ENCODE peak calls at places on chromosomes 11 and 22, in five cellular contexts. D is tibial nerve, V is K562, S is GM23338, R is right lobe of liver. C is an unnamed sample.
A peak's percentile ranks its signal among the peaks of the same experiment; 100 is the strongest.

GRCh38 chr11:123173856-123174186 is 21.2 kb downstream of the CLMP start:
- DNase-seq in V (no peak), R (no peak), S (no peak), D (no peak), C (no peak)

GRCh38 chr11:16880184-16880583 is 134.0 kb downstream of the PLEKHA7 start:
- DNase-seq in D (no peak), R (no peak), V (no peak), S (no peak), C (no peak)

GRCh38 chr11:72940417-72940816 is 126.2 kb downstream of the ATG16L2 start:
- DNase-seq in V (no peak), R (no peak), D (no peak), S (no peak), C (no peak)

GRCh38 chr11:68373189-68373809 is 60.9 kb downstream of the LRP5 start:
- DNase-seq in R (peak; percentile 50), V (no peak), S (no peak), D (peak; percentile 39), C (peak; percentile 42)

GRCh38 chr11:70251583-70252285 is 18.8 kb upstream of the PPFIA1 start:
- DNase-seq in R (no peak), V (no peak), D (no peak), S (peak; percentile 33), C (no peak)

GRCh38 chr11:77029829-77030228 is 4.4 kb upstream of the B3GNT6 start:
- DNase-seq in S (no peak), R (no peak), V (no peak), D (no peak), C (no peak)

GRCh38 chr22:41215409-41215808 is 10.3 kb downstream of the L3MBTL2 start:
- DNase-seq in R (no peak), S (no peak), D (no peak), V (no peak), C (no peak)

GRCh38 chr11:34987617-34988016 is 71.2 kb downstream of the PDHX start:
- DNase-seq in D (no peak), S (no peak), R (no peak), V (no peak), C (no peak)

GRCh38 chr22:26508148-26508547 is 4.1 kb downstream of the TFIP11 start:
- DNase-seq in V (no peak), S (no peak), R (no peak), D (no peak), C (no peak)

GRCh38 chr11:65865550-65866172 is 5.4 kb downstream of the MUS81 start:
- DNase-seq in V (no peak), R (no peak), D (no peak), S (no peak), C (peak; percentile 52)

GRCh38 chr11:2529173-2529572 is 84.4 kb downstream of the KCNQ1 start:
- DNase-seq in V (no peak), R (peak; percentile 15), D (no peak), S (no peak), C (no peak)

GRCh38 chr11:96098511-96099241 is 174.8 kb upstream of the MTMR2 start:
- DNase-seq in D (no peak), R (no peak), S (no peak), V (no peak), C (no peak)

GRCh38 chr11:92929168-92930053 is 40.0 kb upstream of the MTNR1B start:
- DNase-seq in S (no peak), V (no peak), R (no peak), D (no peak), C (no peak)

GRCh38 chr11:129190087-129190486 is 2.0 kb downstream of the ARHGAP32 start:
- DNase-seq in R (no peak), V (no peak), D (no peak), S (no peak), C (no peak)

GRCh38 chr22:30694638-30695350 is at the start of gene OSBP2:
- DNase-seq in V (peak; percentile 43), S (peak; percentile 55), D (no peak), R (peak; percentile 55), C (no peak)

GRCh38 chr22:41352058-41352457 is 29.7 kb upstream of the TEF start:
- DNase-seq in D (no peak), S (no peak), V (no peak), R (no peak), C (no peak)

GRCh38 chr11:58941838-58942237 is 2.5 kb downstream of the GLYATL1 start:
- DNase-seq in V (no peak), S (no peak), R (no peak), D (no peak), C (no peak)

GRCh38 chr11:67268036-67268683 is 1.9 kb downstream of the GRK2 start:
- DNase-seq in D (no peak), S (no peak), V (no peak), R (no peak), C (no peak)

GRCh38 chr11:67269401-67270255 is 3.4 kb downstream of the GRK2 start:
- DNase-seq in D (no peak), R (no peak), V (no peak), S (no peak), C (no peak)

GRCh38 chr11:67267188-67268035 is 1.1 kb downstream of the GRK2 start:
- DNase-seq in V (peak; percentile 37), S (no peak), R (peak; percentile 81), D (no peak), C (no peak)

GRCh38 chr11:67270256-67271211 is 4.3 kb downstream of the GRK2 start:
- DNase-seq in S (peak; percentile 82), D (no peak), V (no peak), R (no peak), C (no peak)

DNA sequence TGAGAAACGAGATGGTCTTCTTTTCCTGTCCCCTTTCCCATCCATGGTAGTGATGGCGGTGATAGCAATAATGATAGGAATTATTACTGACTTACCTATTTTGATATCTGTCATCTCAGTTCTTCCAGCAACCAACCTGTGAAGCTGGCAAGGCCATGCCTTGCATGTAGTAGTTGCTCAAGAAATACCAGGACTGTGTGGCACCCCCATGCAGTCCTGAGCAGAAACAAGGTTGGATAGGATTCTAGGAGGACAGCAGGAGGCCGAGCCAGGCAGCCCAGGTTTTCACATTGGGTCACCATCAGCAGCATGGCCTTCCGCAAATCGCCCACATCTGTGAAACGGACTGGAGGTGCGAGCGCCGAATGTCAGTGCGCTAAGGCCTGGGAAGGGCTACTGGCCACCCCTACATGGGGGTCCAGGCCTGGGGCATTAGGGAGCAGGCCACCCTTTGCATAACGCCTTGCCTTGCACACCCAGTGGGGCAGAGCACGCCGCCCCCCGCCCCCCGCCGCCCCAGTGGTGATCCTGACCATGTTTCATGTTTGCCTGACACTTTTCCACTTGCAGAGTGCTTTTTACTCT is 2.5 kb downstream of the GRK2 start:
- DNase-seq in S (no peak), D (no peak), R (no peak), V (no peak), C (no peak)
- H3K4me1 ChIP-seq in S (peaks cover 23% of the 10 kb centered on the region), D (peaks cover 63% of the 10 kb centered on the region), R (peaks cover 25% of the 10 kb centered on the region), V (peaks cover 72% of the 10 kb centered on the region), C (peaks cover 32% of the 10 kb centered on the region)

GRCh38 chr22:48804811-48805301 is 1022.8 kb downstream of the BRD1 start:
- DNase-seq in S (no peak), D (no peak), V (no peak), R (no peak), C (no peak)
- H3K36me3 ChIP-seq in S (no peaks in the 10 kb centered on the region), D (no peaks in the 10 kb centered on the region), V (no peaks in the 10 kb centered on the region), R (no peaks in the 10 kb centered on the region), C (no peaks in the 10 kb centered on the region)

GRCh38 chr11:125413226-125413625 is 82.8 kb downstream of the FEZ1 start:
- DNase-seq in S (no peak), R (no peak), D (no peak), V (no peak), C (no peak)

GRCh38 chr11:125416993-125417935 is 78.8 kb downstream of the FEZ1 start:
- DNase-seq in R (no peak), S (no peak), D (no peak), V (no peak), C (no peak)

GRCh38 chr11:125423247-125423849 is 72.7 kb downstream of the FEZ1 start:
- DNase-seq in R (no peak), V (peak; percentile 39), D (no peak), S (peak; percentile 57), C (no peak)

GRCh38 chr11:125414121-125414520 is 81.9 kb downstream of the FEZ1 start:
- DNase-seq in S (no peak), V (no peak), D (no peak), R (no peak), C (no peak)

GRCh38 chr11:125418396-125418795 is 77.7 kb downstream of the FEZ1 start:
- DNase-seq in S (peak; percentile 42), D (no peak), V (no peak), R (no peak), C (no peak)
- H3K4me3 ChIP-seq in S (no peak overlapping the region), D (no peak overlapping the region), V (no peak overlapping the region), R (no peak overlapping the region), C (no peak overlapping the region)

DNA sequence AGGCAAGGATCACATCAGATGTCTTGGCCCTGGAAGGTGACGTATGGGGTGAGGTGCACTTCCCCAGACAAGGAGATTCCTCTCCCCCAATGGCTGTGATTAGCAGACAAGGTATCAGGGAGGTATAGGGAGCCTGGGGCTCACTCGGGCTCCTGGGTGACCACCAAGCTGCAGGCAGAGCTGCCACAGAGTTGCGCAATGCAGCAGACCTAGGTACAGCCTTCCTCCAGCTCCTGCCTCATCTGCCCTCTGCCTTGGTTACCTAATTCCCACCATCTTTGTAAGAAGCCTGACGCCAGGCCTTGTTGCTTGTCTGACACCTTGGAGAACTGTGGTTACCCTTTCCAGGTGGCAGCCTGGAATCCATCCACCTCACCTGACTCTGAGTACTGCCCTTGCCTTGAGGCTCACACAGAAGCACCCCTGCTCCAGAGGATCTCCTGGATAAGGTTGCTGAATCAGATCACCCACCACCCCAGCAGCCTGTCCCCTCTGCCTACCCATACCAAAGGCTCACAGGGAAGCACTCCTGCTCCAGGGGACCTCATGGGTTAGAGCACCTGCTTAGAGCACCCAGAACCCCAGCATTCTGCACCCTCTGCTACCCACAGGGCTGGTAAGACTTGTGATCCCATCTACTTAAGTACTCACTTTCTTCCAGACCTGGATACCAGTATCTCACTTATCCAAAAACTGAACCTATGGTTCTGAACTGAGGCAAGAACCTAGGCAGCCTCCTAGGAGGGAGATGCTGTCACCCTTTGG is 40.4 kb downstream of the GAB4 start:
- DNase-seq in S (no peak), V (no peak), D (no peak), R (no peak), C (no peak)
- H3K4me1 ChIP-seq in S (no peaks in the 10 kb centered on the region), V (peaks cover 4% of the 10 kb centered on the region), D (peaks cover 10% of the 10 kb centered on the region), R (no peaks in the 10 kb centered on the region), C (no peaks in the 10 kb centered on the region)

GRCh38 chr22:20054034-20054427 is 26.0 kb upstream of the DGCR8 start:
- DNase-seq in V (no peak), R (no peak), S (no peak), D (no peak), C (no peak)
- H3K36me3 ChIP-seq in V (peaks cover 81% of the 10 kb centered on the region), R (no peaks in the 10 kb centered on the region), S (no peaks in the 10 kb centered on the region), D (peaks cover 89% of the 10 kb centered on the region), C (peaks cover 31% of the 10 kb centered on the region)

GRCh38 chr22:49724893-49725489 is 102.7 kb downstream of the BRD1 start:
- DNase-seq in S (no peak), R (no peak), V (peak; percentile 84), D (peak; percentile 43), C (peak; percentile 66)
- H3K4me3 ChIP-seq in S (no peak overlapping the region), R (no peak overlapping the region), V (no peak overlapping the region), D (peak overlapping the region; percentile 12), C (no peak overlapping the region)

GRCh38 chr22:44291265-44292006 is 21.3 kb downstream of the SHISAL1 start:
- DNase-seq in S (no peak), R (no peak), V (no peak), D (no peak), C (no peak)
- H3K4me1 ChIP-seq in S (peaks cover 10% of the 10 kb centered on the region), R (no peaks in the 10 kb centered on the region), V (no peaks in the 10 kb centered on the region), D (no peaks in the 10 kb centered on the region), C (peaks cover 33% of the 10 kb centered on the region)

C was measured in SJSA1.